ENCODE peak calls at places on chromosomes 12 and 14, in seven cellular contexts. G, S, Z, O, C, E and I are unnamed samples.

GRCh38 chr14:20469242-20469889 is at the start of gene PNP:
- DNase-seq in G (peak; percentile 78), S (peak; percentile 81), Z (peak; percentile 90), O (peak; percentile 97), C (peak; percentile 99), E (peak; percentile 96), I (peak; percentile 95)

GRCh38 chr12:104232609-104233280 is 17.2 kb downstream of the TXNRD1 start:
- DNase-seq in G (no peak), S (no peak), Z (no peak), O (no peak), C (no peak), E (no peak), I (no peak)

GRCh38 chr14:71264260-71264659 is 357.0 kb downstream of the PCNX1 start:
- DNase-seq in G (no peak), S (no peak), Z (no peak), O (no peak), C (no peak), E (no peak), I (no peak)

GRCh38 chr12:32868885-32869284 is 27.7 kb downstream of the PKP2 start:
- DNase-seq in G (no peak), S (no peak), Z (no peak), O (no peak), C (no peak), E (no peak), I (no peak)

GRCh38 chr14:95497561-95498011 is 18.9 kb downstream of the SYNE3 start:
- DNase-seq in G (no peak), S (no peak), Z (no peak), O (no peak), C (no peak), E (no peak), I (no peak)

GRCh38 chr12:130668286-130669204 is 47.6 kb downstream of the RIMBP2 start:
- DNase-seq in G (no peak), S (no peak), Z (no peak), O (no peak), C (no peak), E (no peak), I (no peak)

GRCh38 chr14:30621354-30621953 is 665 bp upstream of the SCFD1 start:
- DNase-seq in G (no peak), S (no peak), Z (no peak), O (peak; percentile 34), C (no peak), E (no peak), I (no peak)

GRCh38 chr12:25689996-25690501 is 137.0 kb upstream of the LMNTD1 start:
- DNase-seq in G (no peak), S (peak; percentile 43), Z (no peak), O (peak; percentile 39), C (no peak), E (peak; percentile 77), I (no peak)

GRCh38 chr14:78683206-78683605 is 513.0 kb downstream of the NRXN3 start:
- DNase-seq in G (no peak), S (no peak), Z (no peak), O (no peak), C (no peak), E (no peak), I (no peak)

GRCh38 chr12:3775385-3776035 is 22.6 kb upstream of the CRACR2A start:
- DNase-seq in G (no peak), S (no peak), Z (no peak), O (no peak), C (no peak), E (no peak), I (no peak)

GRCh38 chr12:31260840-31261239 is 65.1 kb downstream of the SINHCAF start:
- DNase-seq in G (no peak), S (no peak), Z (no peak), O (no peak), C (no peak), E (no peak), I (no peak)

GRCh38 chr14:35669782-35670181 is 135.8 kb downstream of the INSM2 start:
- DNase-seq in G (no peak), S (no peak), Z (no peak), O (no peak), C (no peak), E (no peak), I (no peak)

GRCh38 chr14:58298477-58298879 is at the start of gene ARID4A:
- DNase-seq in G (peak; percentile 92), S (peak; percentile 88), Z (peak; percentile 70), O (peak; percentile 92), C (no peak), E (peak; percentile 98), I (peak; percentile 94)

GRCh38 chr14:82694820-82695219 is 1161.2 kb upstream of the SEL1L start:
- DNase-seq in G (no peak), S (no peak), Z (no peak), O (no peak), C (no peak), E (no peak), I (no peak)

GRCh38 chr14:71549421-71549820 is 382.8 kb upstream of the RGS6 start:
- DNase-seq in G (no peak), S (no peak), Z (no peak), O (no peak), C (no peak), E (no peak), I (no peak)

GRCh38 chr12:31859232-31859977 is 99.8 kb upstream of the RESF1 start:
- DNase-seq in G (no peak), S (no peak), Z (no peak), O (peak; percentile 8), C (no peak), E (no peak), I (no peak)

GRCh38 chr14:50920482-50921225 is 23.6 kb downstream of the PYGL start:
- DNase-seq in G (no peak), S (no peak), Z (no peak), O (no peak), C (no peak), E (no peak), I (no peak)

GRCh38 chr12:6925239-6925542 is 2.6 kb upstream of the ATN1 start:
- DNase-seq in G (no peak), S (no peak), Z (no peak), O (no peak), C (no peak), E (no peak), I (no peak)

GRCh38 chr12:6925543-6926279 is 2.0 kb upstream of the ATN1 start:
- DNase-seq in G (peak; percentile 72), S (peak; percentile 85), Z (no peak), O (peak; percentile 76), C (peak; percentile 90), E (peak; percentile 95), I (no peak)

GRCh38 chr12:6928703-6929407 is 1.1 kb downstream of the ATN1 start:
- DNase-seq in G (no peak), S (peak; percentile 31), Z (no peak), O (no peak), C (no peak), E (no peak), I (no peak)

GRCh38 chr12:6927999-6928702 is 392 bp downstream of the ATN1 start:
- DNase-seq in G (no peak), S (peak; percentile 73), Z (peak; percentile 72), O (no peak), C (no peak), E (no peak), I (no peak)

GRCh38 chr12:6927379-6927991 is at the start of gene ATN1:
- DNase-seq in G (peak; percentile 78), S (peak; percentile 96), Z (peak; percentile 78), O (peak; percentile 79), C (peak; percentile 59), E (peak; percentile 97), I (peak; percentile 89)
- TF ChIP-seq POLR2A in G (no peak), S (peak; percentile 77), Z (peak; percentile 69), O (peak; percentile 72), C (peak; percentile 67), E (peak; percentile 39), I (peak; percentile 42)

DNA sequence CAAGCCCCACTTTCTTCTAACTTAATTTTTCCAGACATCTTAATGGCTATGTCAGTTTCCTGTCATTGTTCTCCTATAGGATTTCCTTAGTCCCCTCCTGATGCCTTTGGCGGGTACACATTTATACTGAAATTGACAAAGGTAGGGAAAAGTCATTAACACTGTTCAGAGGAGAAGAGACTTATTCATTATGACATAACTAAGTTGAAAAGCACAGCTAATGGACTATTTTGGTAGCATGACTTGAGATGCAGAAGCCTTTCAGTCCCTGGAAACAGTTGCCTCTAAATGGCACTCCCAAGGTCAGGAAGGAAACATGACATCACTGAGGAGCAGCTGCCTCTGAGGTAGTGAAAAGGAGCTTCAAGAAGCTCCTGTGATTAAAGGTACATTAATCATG is 317.5 kb upstream of the KITLG start:
- DNase-seq in G (no peak), S (no peak), Z (no peak), O (no peak), C (no peak), E (no peak), I (no peak)
- TF ChIP-seq EP300 in G (no peak), S (no peak), Z (no peak), O (no peak), C (no peak), E (no peak), I (no peak)

GRCh38 chr14:92514844-92515509 is 1.4 kb downstream of the RIN3 start:
- DNase-seq in G (no peak), S (no peak), Z (no peak), O (no peak), C (no peak), E (peak; percentile 61), I (no peak)

GRCh38 chr14:92516966-92517350 is 3.4 kb downstream of the RIN3 start:
- DNase-seq in G (no peak), S (no peak), Z (no peak), O (no peak), C (no peak), E (peak; percentile 42), I (no peak)

GRCh38 chr14:92517761-92518160 is 4.2 kb downstream of the RIN3 start:
- DNase-seq in G (no peak), S (no peak), Z (no peak), O (no peak), C (no peak), E (peak; percentile 48), I (peak; percentile 37)

GRCh38 chr14:92515510-92516343 is 2.1 kb downstream of the RIN3 start:
- DNase-seq in G (no peak), S (no peak), Z (no peak), O (no peak), C (no peak), E (peak; percentile 56), I (no peak)

GRCh38 chr14:92516344-92516965 is 2.9 kb downstream of the RIN3 start:
- DNase-seq in G (no peak), S (no peak), Z (no peak), O (no peak), C (no peak), E (peak; percentile 56), I (no peak)
- H3K4me3 ChIP-seq in G (no peak overlapping the region), S (no peak overlapping the region), Z (no peak overlapping the region), O (no peak overlapping the region), C (no peak overlapping the region), E (no peak overlapping the region), I (no peak overlapping the region)

GRCh38 chr12:113422030-113422900 is at the start of gene SDSL:
- DNase-seq in G (peak; percentile 56), S (peak; percentile 64), Z (peak; percentile 84), O (peak; percentile 74), C (peak; percentile 80), E (peak; percentile 80), I (no peak)

GRCh38 chr12:113414519-113415038 is 7.6 kb upstream of the SDSL start:
- DNase-seq in G (no peak), S (no peak), Z (no peak), O (no peak), C (no peak), E (no peak), I (no peak)

GRCh38 chr12:113420996-113421595 is 1.1 kb upstream of the SDSL start:
- DNase-seq in G (no peak), S (no peak), Z (peak; percentile 66), O (no peak), C (no peak), E (no peak), I (no peak)

GRCh38 chr12:113416091-113416754 is 6.0 kb upstream of the SDSL start:
- DNase-seq in G (peak; percentile 47), S (no peak), Z (peak; percentile 35), O (peak; percentile 13), C (no peak), E (no peak), I (no peak)

GRCh38 chr12:113418213-113418879 is 3.8 kb upstream of the SDSL start:
- DNase-seq in G (peak; percentile 19), S (no peak), Z (no peak), O (peak; percentile 30), C (no peak), E (peak; percentile 73), I (no peak)
- TF ChIP-seq POLR2A in G (no peak), S (no peak), Z (no peak), O (no peak), C (no peak), E (no peak), I (no peak)